ENCODE peak calls at places on chromosomes 12 and 14, in four cellular contexts. J, G, S and O are unnamed samples.

GRCh38 chr12:65525501-65526141 is 247.1 kb downstream of the MSRB3 start:
- DNase-seq in J (no peak), G (no peak), S (no peak), O (no peak)

GRCh38 chr14:34701808-34702207 is 12.6 kb downstream of the CFL2 start:
- DNase-seq in J (no peak), G (no peak), S (no peak), O (no peak)

GRCh38 chr12:54579696-54580333 is 8.6 kb downstream of the PPP1R1A start:
- DNase-seq in J (peak; percentile 55), G (peak; percentile 85), S (peak; percentile 67), O (no peak)

GRCh38 chr12:91603060-91603459 is 420.4 kb upstream of the DCN start:
- DNase-seq in J (no peak), G (no peak), S (no peak), O (no peak)

GRCh38 chr14:84750763-84751554 is 779.0 kb upstream of the FLRT2 start:
- DNase-seq in J (no peak), G (no peak), S (no peak), O (no peak)

GRCh38 chr12:59408431-59408830 is 187.4 kb upstream of the SLC16A7 start:
- DNase-seq in J (no peak), G (no peak), S (no peak), O (no peak)

GRCh38 chr14:82872494-82872893 is 1338.8 kb upstream of the SEL1L start:
- DNase-seq in J (no peak), G (no peak), S (no peak), O (no peak)

GRCh38 chr12:76375470-76375869 is 27.3 kb upstream of the BBS10 start:
- DNase-seq in J (no peak), G (no peak), S (no peak), O (no peak)

GRCh38 chr12:56258820-56259183 is 618 bp upstream of the ANKRD52 start:
- DNase-seq in J (no peak), G (no peak), S (no peak), O (no peak)

GRCh38 chr12:131105736-131106356 is 152.1 kb downstream of the ADGRD1 start:
- DNase-seq in J (no peak), G (no peak), S (no peak), O (no peak)

GRCh38 chr14:81784084-81784483 is 250.4 kb upstream of the SEL1L start:
- DNase-seq in J (no peak), G (no peak), S (no peak), O (no peak)

GRCh38 chr12:6039894-6040601 is 84.4 kb downstream of the VWF start:
- DNase-seq in J (peak; percentile 57), G (peak; percentile 48), S (no peak), O (no peak)

GRCh38 chr14:67389261-67389660 is 22.7 kb downstream of the PLEK2 start:
- DNase-seq in J (no peak), G (no peak), S (no peak), O (no peak)

GRCh38 chr14:39396448-39396847 is 35.8 kb downstream of the FBXO33 start:
- DNase-seq in J (no peak), G (no peak), S (no peak), O (no peak)

GRCh38 chr14:99628832-99629618 is 15.9 kb upstream of the HHIPL1 start:
- DNase-seq in J (peak; percentile 61), G (peak; percentile 79), S (peak; percentile 43), O (no peak)

GRCh38 chr12:45726594-45727300 is 2.8 kb upstream of the ARID2 start:
- DNase-seq in J (no peak), G (peak; percentile 37), S (no peak), O (no peak)

GRCh38 chr14:45251912-45252311 is 1.1 kb downstream of the MIS18BP1 start:
- DNase-seq in J (no peak), G (no peak), S (no peak), O (peak; percentile 67)

GRCh38 chr14:45253070-45253753 is at the start of gene MIS18BP1:
- DNase-seq in J (peak; percentile 92), G (peak; percentile 68), S (peak; percentile 83), O (peak; percentile 81)

GRCh38 chr14:45254771-45255170 is 1.8 kb upstream of the MIS18BP1 start:
- DNase-seq in J (no peak), G (no peak), S (no peak), O (no peak)

GRCh38 chr14:45253754-45254300 is 825 bp upstream of the MIS18BP1 start:
- DNase-seq in J (peak; percentile 8), G (no peak), S (no peak), O (no peak)

GRCh38 chr14:45252356-45253069 is 489 bp downstream of the MIS18BP1 start:
- DNase-seq in J (no peak), G (no peak), S (no peak), O (no peak)
- TF ChIP-seq EGR1 in J (no peak), G (no peak), S (no peak), O (no peak)

GRCh38 chr14:21987937-21988336 is 314.3 kb upstream of the OR4E1 start:
- DNase-seq in J (peak; percentile 45), G (peak; percentile 10), S (no peak), O (no peak)
- TF ChIP-seq CTCF in J (peak; percentile 10), G (peak; percentile 42), S (peak; percentile 78), O (peak; percentile 36)

DNA sequence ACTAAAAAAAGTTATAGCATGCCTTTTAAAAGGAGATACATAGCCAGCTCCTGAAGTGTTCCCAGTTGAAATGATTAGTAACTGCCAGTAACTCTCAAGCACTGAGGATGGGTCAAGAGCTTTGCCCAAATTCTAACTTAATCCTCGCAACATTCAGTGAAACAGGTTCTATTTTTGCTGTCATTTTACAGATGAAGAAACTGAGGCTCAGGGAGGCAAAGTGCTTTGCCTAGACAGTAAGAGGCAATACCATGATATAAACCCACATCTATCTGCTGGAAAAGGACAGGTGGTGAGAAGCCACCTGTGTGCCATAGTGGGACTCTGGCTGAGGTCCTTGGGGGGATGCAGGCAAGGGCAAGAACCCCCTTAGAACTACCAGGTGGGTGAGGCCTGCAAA is 8.8 kb downstream of the TESC start:
- DNase-seq in J (no peak), G (no peak), S (no peak), O (no peak)
- TF ChIP-seq EGR1 in J (no peak), G (no peak), S (no peak), O (no peak)

DNA sequence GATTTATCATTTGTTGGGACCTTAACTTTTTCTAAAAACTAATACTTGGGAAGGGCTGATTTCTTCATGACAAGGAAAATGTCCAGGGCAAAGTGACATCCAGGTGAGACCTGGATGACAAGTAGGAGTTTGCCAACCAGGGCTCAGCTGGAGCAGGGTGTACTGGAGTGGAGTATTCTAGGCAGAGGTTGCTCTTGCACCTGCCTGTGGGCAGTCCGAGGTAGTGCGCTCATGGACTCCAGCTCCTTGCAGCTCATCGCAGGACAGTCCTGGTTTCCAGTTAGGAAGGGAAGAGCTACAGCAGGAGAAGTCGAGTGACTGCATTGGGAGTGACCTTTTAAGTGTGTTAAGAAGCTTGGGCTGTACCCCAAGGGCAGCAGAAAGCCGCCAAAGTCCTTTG is 175.9 kb downstream of the PELI2 start:
- DNase-seq in J (no peak), G (no peak), S (no peak), O (no peak)
- TF ChIP-seq CTCF in J (no peak), G (no peak), S (peak; percentile 58), O (no peak)